ENCODE peak calls at places on chromosomes 2 and 18, in eight cellular contexts. One of them, this sample, is unnamed.

GRCh38 chr2:216216951-216217903 is 108.1 kb downstream of the XRCC5 start:
- DNase-seq in amniotic stem cell: peak
- DNase-seq in HT1080: peak
- DNase-seq in posterior cingulate gyrus: no peak
- DNase-seq in foreskin melanocyte: peak
- DNase-seq in activated CD8-positive, alpha-beta memory T cell treated with anti-CD3 and anti-CD28 coated beads for 48 hours: no peak
- DNase-seq in aorta: no peak
- DNase-seq in cardiac muscle cell: no peak
- DNase-seq in this sample: peak

GRCh38 chr2:20400306-20400705 is 46.6 kb upstream of the RHOB start:
- DNase-seq in amniotic stem cell: no peak
- DNase-seq in HT1080: no peak
- DNase-seq in posterior cingulate gyrus: no peak
- DNase-seq in foreskin melanocyte: no peak
- DNase-seq in activated CD8-positive, alpha-beta memory T cell treated with anti-CD3 and anti-CD28 coated beads for 48 hours: no peak
- DNase-seq in aorta: no peak
- DNase-seq in cardiac muscle cell: no peak
- DNase-seq in this sample: no peak

GRCh38 chr2:230418341-230419016 is 2.5 kb downstream of the SP100 start:
- DNase-seq in amniotic stem cell: no peak
- DNase-seq in HT1080: peak
- DNase-seq in posterior cingulate gyrus: no peak
- DNase-seq in foreskin melanocyte: no peak
- DNase-seq in activated CD8-positive, alpha-beta memory T cell treated with anti-CD3 and anti-CD28 coated beads for 48 hours: no peak
- DNase-seq in aorta: no peak
- DNase-seq in cardiac muscle cell: no peak
- DNase-seq in this sample: peak

GRCh38 chr2:85925216-85925671 is 36.5 kb upstream of the ST3GAL5 start:
- DNase-seq in amniotic stem cell: no peak
- DNase-seq in HT1080: no peak
- DNase-seq in posterior cingulate gyrus: no peak
- DNase-seq in foreskin melanocyte: peak
- DNase-seq in activated CD8-positive, alpha-beta memory T cell treated with anti-CD3 and anti-CD28 coated beads for 48 hours: no peak
- DNase-seq in aorta: no peak
- DNase-seq in cardiac muscle cell: no peak
- DNase-seq in this sample: no peak

GRCh38 chr2:148021059-148021985 is at the start of gene MBD5:
- DNase-seq in amniotic stem cell: peak
- DNase-seq in HT1080: no peak
- DNase-seq in posterior cingulate gyrus: no peak
- DNase-seq in foreskin melanocyte: no peak
- DNase-seq in activated CD8-positive, alpha-beta memory T cell treated with anti-CD3 and anti-CD28 coated beads for 48 hours: peak
- DNase-seq in aorta: peak
- DNase-seq in cardiac muscle cell: peak
- DNase-seq in this sample: peak

GRCh38 chr2:175838979-175839378 is 163.1 kb downstream of the LNPK start:
- DNase-seq in amniotic stem cell: no peak
- DNase-seq in HT1080: no peak
- DNase-seq in posterior cingulate gyrus: no peak
- DNase-seq in foreskin melanocyte: no peak
- DNase-seq in activated CD8-positive, alpha-beta memory T cell treated with anti-CD3 and anti-CD28 coated beads for 48 hours: no peak
- DNase-seq in aorta: no peak
- DNase-seq in cardiac muscle cell: no peak
- DNase-seq in this sample: peak

GRCh38 chr2:241617431-241618154 is 19.4 kb downstream of the THAP4 start:
- DNase-seq in amniotic stem cell: no peak
- DNase-seq in HT1080: no peak
- DNase-seq in posterior cingulate gyrus: no peak
- DNase-seq in foreskin melanocyte: no peak
- DNase-seq in activated CD8-positive, alpha-beta memory T cell treated with anti-CD3 and anti-CD28 coated beads for 48 hours: no peak
- DNase-seq in aorta: no peak
- DNase-seq in cardiac muscle cell: peak
- DNase-seq in this sample: no peak

GRCh38 chr2:54578668-54579045 is 122.5 kb downstream of the SPTBN1 start:
- DNase-seq in amniotic stem cell: no peak
- DNase-seq in HT1080: no peak
- DNase-seq in posterior cingulate gyrus: no peak
- DNase-seq in foreskin melanocyte: peak
- DNase-seq in activated CD8-positive, alpha-beta memory T cell treated with anti-CD3 and anti-CD28 coated beads for 48 hours: no peak
- DNase-seq in aorta: no peak
- DNase-seq in cardiac muscle cell: no peak
- DNase-seq in this sample: no peak

GRCh38 chr2:78999410-78999809 is 26.1 kb upstream of the REG3G start:
- DNase-seq in amniotic stem cell: no peak
- DNase-seq in HT1080: peak
- DNase-seq in posterior cingulate gyrus: no peak
- DNase-seq in foreskin melanocyte: no peak
- DNase-seq in activated CD8-positive, alpha-beta memory T cell treated with anti-CD3 and anti-CD28 coated beads for 48 hours: no peak
- DNase-seq in aorta: no peak
- DNase-seq in cardiac muscle cell: peak
- DNase-seq in this sample: peak

GRCh38 chr2:163736433-163737168 is 793 bp upstream of the FIGN start:
- DNase-seq in amniotic stem cell: no peak
- DNase-seq in HT1080: peak
- DNase-seq in posterior cingulate gyrus: peak
- DNase-seq in foreskin melanocyte: peak
- DNase-seq in activated CD8-positive, alpha-beta memory T cell treated with anti-CD3 and anti-CD28 coated beads for 48 hours: no peak
- DNase-seq in aorta: peak
- DNase-seq in cardiac muscle cell: peak
- DNase-seq in this sample: peak

GRCh38 chr18:32618501-32618985 is 147.9 kb upstream of the GAREM1 start:
- DNase-seq in amniotic stem cell: no peak
- DNase-seq in HT1080: no peak
- DNase-seq in posterior cingulate gyrus: no peak
- DNase-seq in foreskin melanocyte: no peak
- DNase-seq in activated CD8-positive, alpha-beta memory T cell treated with anti-CD3 and anti-CD28 coated beads for 48 hours: no peak
- DNase-seq in aorta: no peak
- DNase-seq in cardiac muscle cell: no peak
- DNase-seq in this sample: no peak